ENCODE peak calls at places on chromosome 1, in seven cellular contexts. P is ecto neural progenitor cell; Y is RPMI8226; W is IMR-90; B is amniotic stem cell; R is stimulated activated CD4-positive, alpha-beta T cell treated with anti-CD3 and anti-CD28 coated beads, Interleukin-4, amount 100 ng/mL, for 1 hour; E is aorta. S is an unnamed sample.

GRCh38 chr1:12153181-12153785 is 13.5 kb upstream of the TNFRSF1B start:
- DNase-seq in P (no peak), Y (no peak), W (peak; percentile 88), B (peak; percentile 55), R (no peak), E (peak; percentile 92), S (peak; percentile 93)

GRCh38 chr1:168079761-168080160 is 57.0 kb downstream of the GPR161 start:
- DNase-seq in P (no peak), Y (no peak), W (peak; percentile 65), B (no peak), R (no peak), E (no peak), S (peak; percentile 82)

GRCh38 chr1:115164484-115164883 is 75.2 kb upstream of the TSPAN2 start:
- DNase-seq in P (no peak), Y (no peak), W (peak; percentile 33), B (no peak), R (no peak), E (peak; percentile 47), S (no peak)

GRCh38 chr1:34500451-34500850 is 254.4 kb upstream of the GJB5 start:
- DNase-seq in P (peak; percentile 77), Y (peak; percentile 38), W (no peak), B (no peak), R (peak; percentile 3), E (no peak), S (peak; percentile 48)

GRCh38 chr1:210293191-210293607 is 35.5 kb upstream of the HHAT start:
- DNase-seq in P (no peak), Y (no peak), W (peak; percentile 1), B (peak; percentile 14), R (no peak), E (peak; percentile 90), S (peak; percentile 80)

GRCh38 chr1:112904071-112904830 is 51.7 kb downstream of the SLC16A1 start:
- DNase-seq in P (no peak), Y (no peak), W (peak; percentile 77), B (peak; percentile 39), R (peak; percentile 49), E (no peak), S (peak; percentile 87)

GRCh38 chr1:69836961-69837636 is 269.4 kb downstream of the LRRC7 start:
- DNase-seq in P (no peak), Y (no peak), W (no peak), B (no peak), R (no peak), E (no peak), S (peak; percentile 31)

GRCh38 chr1:115714572-115715141 is 53.9 kb downstream of the CASQ2 start:
- DNase-seq in P (no peak), Y (no peak), W (no peak), B (no peak), R (no peak), E (no peak), S (no peak)

GRCh38 chr1:205536759-205537361 is 32.4 kb downstream of the CDK18 start:
- DNase-seq in P (peak; percentile 18), Y (peak; percentile 46), W (no peak), B (no peak), R (no peak), E (peak; percentile 71), S (no peak)

GRCh38 chr1:165564561-165564960 is 20.8 kb downstream of the LRRC52 start:
- DNase-seq in P (no peak), Y (no peak), W (no peak), B (no peak), R (no peak), E (no peak), S (no peak)

GRCh38 chr1:10196991-10197390 is 13.4 kb upstream of the KIF1B start:
- DNase-seq in P (no peak), Y (no peak), W (peak; percentile 80), B (no peak), R (no peak), E (no peak), S (peak; percentile 76)

GRCh38 chr1:183543619-183544204 is 46.5 kb downstream of the NCF2 start:
- DNase-seq in P (no peak), Y (peak; percentile 65), W (peak; percentile 74), B (peak; percentile 76), R (no peak), E (no peak), S (peak; percentile 84)

GRCh38 chr1:51558375-51558924 is 39.4 kb upstream of the EPS15 start:
- DNase-seq in P (no peak), Y (no peak), W (peak; percentile 47), B (peak; percentile 53), R (no peak), E (no peak), S (peak; percentile 92)

GRCh38 chr1:155977607-155978324 is 581 bp downstream of the ARHGEF2 start:
- DNase-seq in P (peak; percentile 76), Y (peak; percentile 35), W (no peak), B (no peak), R (peak; percentile 68), E (no peak), S (peak; percentile 59)

GRCh38 chr1:170114916-170115315 is 30.8 kb upstream of the NTMT2 start:
- DNase-seq in P (no peak), Y (peak; percentile 19), W (peak; percentile 51), B (peak; percentile 8), R (no peak), E (no peak), S (peak; percentile 60)

GRCh38 chr1:118986291-118986838 is 1.8 kb downstream of the TBX15 start:
- DNase-seq in P (peak; percentile 65), Y (no peak), W (no peak), B (no peak), R (no peak), E (no peak), S (peak; percentile 77)

GRCh38 chr1:39105841-39106765 is 80.0 kb downstream of the NDUFS5 start:
- DNase-seq in P (peak; percentile 75), Y (peak; percentile 38), W (no peak), B (no peak), R (peak; percentile 53), E (peak; percentile 76), S (peak; percentile 67)

GRCh38 chr1:92169606-92170005 is 48.1 kb upstream of the C1orf146 start:
- DNase-seq in P (no peak), Y (no peak), W (peak; percentile 60), B (no peak), R (no peak), E (no peak), S (no peak)

S was measured in GM23248.